ENCODE peak calls at places on chromosomes 6 and 20, in eight cellular contexts. One of them, this sample, is unnamed.
A peak's percentile ranks its signal among the peaks of the same experiment; 100 is the strongest.

GRCh38 chr6:109611502-109611901 is 79.5 kb downstream of the AK9 start:
- DNase-seq in choroid plexus epithelial cell: no peak
- DNase-seq in BJ: no peak
- DNase-seq in CD8-positive, alpha-beta T cell: no peak
- DNase-seq in GM06990: no peak
- DNase-seq in left lung: no peak
- DNase-seq in omental fat pad: no peak
- DNase-seq in type B pancreatic cell: no peak
- DNase-seq in this sample: no peak

GRCh38 chr6:168088161-168089106 is 9.4 kb upstream of the FRMD1 start:
- DNase-seq in GM06990: no peak
- DNase-seq in omental fat pad: no peak
- DNase-seq in type B pancreatic cell: no peak
- DNase-seq in left lung: no peak
- DNase-seq in choroid plexus epithelial cell: peak; percentile 80
- DNase-seq in CD8-positive, alpha-beta T cell: no peak
- DNase-seq in BJ: peak; percentile 10
- DNase-seq in this sample: no peak

GRCh38 chr6:158826819-158827501 is 7.8 kb upstream of the EZR start:
- DNase-seq in left lung: no peak
- DNase-seq in choroid plexus epithelial cell: no peak
- DNase-seq in BJ: no peak
- DNase-seq in GM06990: peak; percentile 71
- DNase-seq in CD8-positive, alpha-beta T cell: no peak
- DNase-seq in omental fat pad: no peak
- DNase-seq in type B pancreatic cell: no peak
- DNase-seq in this sample: no peak

GRCh38 chr6:107066697-107067659 is 39.0 kb downstream of the MTRES1 start:
- DNase-seq in choroid plexus epithelial cell: peak; percentile 13
- DNase-seq in BJ: no peak
- DNase-seq in GM06990: no peak
- DNase-seq in CD8-positive, alpha-beta T cell: no peak
- DNase-seq in left lung: no peak
- DNase-seq in type B pancreatic cell: no peak
- DNase-seq in omental fat pad: no peak
- DNase-seq in this sample: no peak

GRCh38 chr20:30488941-30489601 is 768.4 kb upstream of the DEFB115 start:
- DNase-seq in left lung: no peak
- DNase-seq in CD8-positive, alpha-beta T cell: no peak
- DNase-seq in BJ: no peak
- DNase-seq in GM06990: no peak
- DNase-seq in omental fat pad: no peak
- DNase-seq in type B pancreatic cell: no peak
- DNase-seq in choroid plexus epithelial cell: no peak
- DNase-seq in this sample: no peak

GRCh38 chr6:28980797-28981390 is 24.2 kb downstream of the ZNF311 start:
- DNase-seq in type B pancreatic cell: no peak
- DNase-seq in CD8-positive, alpha-beta T cell: peak; percentile 32
- DNase-seq in left lung: no peak
- DNase-seq in BJ: no peak
- DNase-seq in choroid plexus epithelial cell: peak; percentile 90
- DNase-seq in omental fat pad: no peak
- DNase-seq in GM06990: peak; percentile 56
- DNase-seq in this sample: no peak

GRCh38 chr6:131314838-131315237 is 179.6 kb downstream of the AKAP7 start:
- DNase-seq in type B pancreatic cell: no peak
- DNase-seq in GM06990: no peak
- DNase-seq in omental fat pad: no peak
- DNase-seq in BJ: no peak
- DNase-seq in left lung: no peak
- DNase-seq in CD8-positive, alpha-beta T cell: no peak
- DNase-seq in choroid plexus epithelial cell: no peak
- DNase-seq in this sample: no peak

GRCh38 chr6:36793913-36794703 is 45.1 kb downstream of the CPNE5 start:
- DNase-seq in choroid plexus epithelial cell: no peak
- DNase-seq in type B pancreatic cell: no peak
- DNase-seq in omental fat pad: no peak
- DNase-seq in BJ: no peak
- DNase-seq in CD8-positive, alpha-beta T cell: no peak
- DNase-seq in left lung: no peak
- DNase-seq in GM06990: no peak
- DNase-seq in this sample: no peak

GRCh38 chr6:32614366-32615081 is 22.7 kb upstream of the HLA-DQA1 start:
- DNase-seq in CD8-positive, alpha-beta T cell: no peak
- DNase-seq in BJ: no peak
- DNase-seq in omental fat pad: no peak
- DNase-seq in left lung: peak; percentile 40
- DNase-seq in type B pancreatic cell: no peak
- DNase-seq in GM06990: no peak
- DNase-seq in choroid plexus epithelial cell: no peak
- DNase-seq in this sample: no peak

GRCh38 chr6:110949679-110950285 is 8.7 kb upstream of the GTF3C6 start:
- DNase-seq in BJ: no peak
- DNase-seq in type B pancreatic cell: no peak
- DNase-seq in CD8-positive, alpha-beta T cell: no peak
- DNase-seq in GM06990: no peak
- DNase-seq in left lung: no peak
- DNase-seq in omental fat pad: no peak
- DNase-seq in choroid plexus epithelial cell: peak; percentile 69
- DNase-seq in this sample: no peak

GRCh38 chr6:69456086-69456485 is 340.7 kb downstream of the LMBRD1 start:
- DNase-seq in GM06990: no peak
- DNase-seq in choroid plexus epithelial cell: no peak
- DNase-seq in CD8-positive, alpha-beta T cell: no peak
- DNase-seq in omental fat pad: no peak
- DNase-seq in BJ: no peak
- DNase-seq in left lung: no peak
- DNase-seq in type B pancreatic cell: no peak
- DNase-seq in this sample: no peak

GRCh38 chr6:36570264-36570663 is 23.0 kb upstream of the STK38 start:
- DNase-seq in type B pancreatic cell: no peak
- DNase-seq in left lung: no peak
- DNase-seq in CD8-positive, alpha-beta T cell: no peak
- DNase-seq in choroid plexus epithelial cell: no peak
- DNase-seq in BJ: no peak
- DNase-seq in GM06990: no peak
- DNase-seq in omental fat pad: no peak
- DNase-seq in this sample: no peak

GRCh38 chr6:46184114-46184513 is 13.3 kb upstream of the ENPP5 start:
- DNase-seq in type B pancreatic cell: no peak
- DNase-seq in CD8-positive, alpha-beta T cell: no peak
- DNase-seq in left lung: no peak
- DNase-seq in choroid plexus epithelial cell: peak; percentile 89
- DNase-seq in BJ: peak; percentile 51
- DNase-seq in GM06990: no peak
- DNase-seq in omental fat pad: no peak
- DNase-seq in this sample: no peak

GRCh38 chr20:51800132-51800721 is 2.1 kb downstream of the SALL4 start:
- DNase-seq in type B pancreatic cell: peak; percentile 95
- DNase-seq in CD8-positive, alpha-beta T cell: peak; percentile 58
- DNase-seq in omental fat pad: peak; percentile 45
- DNase-seq in left lung: peak; percentile 58
- DNase-seq in GM06990: peak; percentile 66
- DNase-seq in choroid plexus epithelial cell: peak; percentile 39
- DNase-seq in BJ: no peak
- DNase-seq in this sample: no peak

GRCh38 chr6:3748208-3748701 is 3.3 kb downstream of the PXDC1 start:
- DNase-seq in left lung: no peak
- DNase-seq in BJ: peak; percentile 24
- DNase-seq in choroid plexus epithelial cell: peak; percentile 75
- DNase-seq in GM06990: no peak
- DNase-seq in type B pancreatic cell: no peak
- DNase-seq in CD8-positive, alpha-beta T cell: no peak
- DNase-seq in omental fat pad: peak; percentile 62
- DNase-seq in this sample: peak; percentile 68
- TF ChIP-seq CTCF in left lung: peak; percentile 43
- TF ChIP-seq CTCF in BJ: peak; percentile 82
- TF ChIP-seq CTCF in choroid plexus epithelial cell: peak; percentile 85
- TF ChIP-seq CTCF in GM06990: peak; percentile 65
- TF ChIP-seq CTCF in type B pancreatic cell: peak; percentile 76
- TF ChIP-seq CTCF in CD8-positive, alpha-beta T cell: peak; percentile 25
- TF ChIP-seq CTCF in omental fat pad: no peak
- TF ChIP-seq CTCF in this sample: peak; percentile 66

GRCh38 chr6:66421570-66421969 is 714.5 kb upstream of the EYS start:
- DNase-seq in type B pancreatic cell: no peak
- DNase-seq in CD8-positive, alpha-beta T cell: no peak
- DNase-seq in left lung: no peak
- DNase-seq in choroid plexus epithelial cell: peak; percentile 34
- DNase-seq in omental fat pad: no peak
- DNase-seq in GM06990: no peak
- DNase-seq in BJ: no peak
- DNase-seq in this sample: no peak
- TF ChIP-seq CTCF in type B pancreatic cell: peak; percentile 75
- TF ChIP-seq CTCF in CD8-positive, alpha-beta T cell: no peak
- TF ChIP-seq CTCF in left lung: no peak
- TF ChIP-seq CTCF in choroid plexus epithelial cell: peak; percentile 60
- TF ChIP-seq CTCF in omental fat pad: no peak
- TF ChIP-seq CTCF in GM06990: no peak
- TF ChIP-seq CTCF in BJ: no peak
- TF ChIP-seq CTCF in this sample: no peak

GRCh38 chr6:4282926-4283325 is 147.6 kb upstream of the ECI2 start:
- DNase-seq in choroid plexus epithelial cell: no peak
- DNase-seq in left lung: no peak
- DNase-seq in BJ: no peak
- DNase-seq in type B pancreatic cell: no peak
- DNase-seq in omental fat pad: no peak
- DNase-seq in GM06990: no peak
- DNase-seq in CD8-positive, alpha-beta T cell: no peak
- DNase-seq in this sample: no peak

GRCh38 chr6:4280721-4281120 is 145.3 kb upstream of the ECI2 start:
- DNase-seq in CD8-positive, alpha-beta T cell: no peak
- DNase-seq in BJ: peak; percentile 20
- DNase-seq in GM06990: no peak
- DNase-seq in omental fat pad: no peak
- DNase-seq in choroid plexus epithelial cell: peak; percentile 93
- DNase-seq in type B pancreatic cell: no peak
- DNase-seq in left lung: no peak
- DNase-seq in this sample: no peak

GRCh38 chr6:4280031-4280430 is 144.7 kb upstream of the ECI2 start:
- DNase-seq in type B pancreatic cell: no peak
- DNase-seq in omental fat pad: no peak
- DNase-seq in BJ: no peak
- DNase-seq in CD8-positive, alpha-beta T cell: no peak
- DNase-seq in choroid plexus epithelial cell: no peak
- DNase-seq in left lung: no peak
- DNase-seq in GM06990: no peak
- DNase-seq in this sample: no peak

DNA sequence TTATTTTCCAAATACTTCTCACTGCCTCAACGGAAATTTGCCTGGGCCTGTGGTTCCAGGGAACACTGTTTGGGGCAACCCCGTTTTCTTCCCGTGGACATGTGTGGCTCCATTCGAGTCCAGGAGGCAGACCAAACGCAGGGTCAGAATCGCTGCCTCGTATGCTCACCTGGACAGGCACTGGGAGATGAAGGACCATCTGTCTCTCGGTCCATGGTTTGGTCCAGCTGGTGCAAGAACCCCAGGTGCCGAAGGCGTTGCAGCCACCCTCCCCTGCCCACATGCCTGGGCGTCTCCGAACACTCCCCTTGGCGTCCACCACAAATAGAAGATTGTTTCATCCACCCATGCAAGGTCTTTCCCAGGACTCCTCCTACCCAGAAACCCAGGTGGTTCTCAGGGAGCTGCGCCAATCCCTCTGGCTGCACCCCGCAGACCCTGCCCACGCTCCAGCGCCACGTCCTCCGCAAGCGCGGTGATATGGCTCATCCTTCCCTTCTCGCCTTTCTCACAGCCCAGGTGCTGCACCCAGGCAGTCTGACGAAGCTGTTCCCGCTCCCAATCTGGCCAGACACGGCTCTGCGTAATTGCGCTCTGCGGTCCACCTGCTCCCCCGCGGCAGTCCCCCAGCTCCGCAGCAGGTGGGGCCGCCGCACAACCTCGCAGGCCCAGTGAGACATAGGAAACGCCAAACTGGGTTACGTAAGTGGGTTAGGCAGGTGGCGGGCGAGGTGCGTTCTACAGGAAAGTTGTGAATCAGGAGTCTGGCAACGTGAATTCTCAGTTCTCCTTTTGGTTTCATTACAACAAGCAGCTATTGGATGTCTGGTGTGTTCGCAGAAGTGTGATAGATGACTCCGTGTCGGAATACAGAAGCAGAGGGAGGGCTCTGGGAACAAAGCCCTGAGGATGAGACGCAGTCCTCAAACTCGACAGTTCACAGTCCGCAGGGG is 146.2 kb upstream of the ECI2 start:
- DNase-seq in omental fat pad: peak; percentile 46
- DNase-seq in type B pancreatic cell: no peak
- DNase-seq in CD8-positive, alpha-beta T cell: peak; percentile 4
- DNase-seq in left lung: peak; percentile 38
- DNase-seq in GM06990: peak; percentile 78
- DNase-seq in BJ: no peak
- DNase-seq in choroid plexus epithelial cell: peak; percentile 62
- DNase-seq in this sample: no peak
- TF ChIP-seq CTCF in omental fat pad: no peak
- TF ChIP-seq CTCF in type B pancreatic cell: peak; percentile 44
- TF ChIP-seq CTCF in CD8-positive, alpha-beta T cell: no peak
- TF ChIP-seq CTCF in left lung: no peak
- TF ChIP-seq CTCF in GM06990: peak; percentile 67
- TF ChIP-seq CTCF in BJ: peak; percentile 27
- TF ChIP-seq CTCF in choroid plexus epithelial cell: peak; percentile 37
- TF ChIP-seq CTCF in this sample: no peak

GRCh38 chr6:161303628-161304340 is 29.9 kb upstream of the AGPAT4 start:
- DNase-seq in left lung: no peak
- DNase-seq in omental fat pad: no peak
- DNase-seq in choroid plexus epithelial cell: peak; percentile 60
- DNase-seq in type B pancreatic cell: no peak
- DNase-seq in GM06990: no peak
- DNase-seq in BJ: no peak
- DNase-seq in CD8-positive, alpha-beta T cell: no peak
- DNase-seq in this sample: no peak

GRCh38 chr6:161305860-161306259 is 32.0 kb upstream of the AGPAT4 start:
- DNase-seq in CD8-positive, alpha-beta T cell: no peak
- DNase-seq in GM06990: no peak
- DNase-seq in left lung: no peak
- DNase-seq in omental fat pad: no peak
- DNase-seq in choroid plexus epithelial cell: no peak
- DNase-seq in type B pancreatic cell: no peak
- DNase-seq in BJ: no peak
- DNase-seq in this sample: no peak

GRCh38 chr6:161300823-161301222 is 27.0 kb upstream of the AGPAT4 start:
- DNase-seq in GM06990: no peak
- DNase-seq in left lung: no peak
- DNase-seq in omental fat pad: no peak
- DNase-seq in choroid plexus epithelial cell: peak; percentile 22
- DNase-seq in CD8-positive, alpha-beta T cell: no peak
- DNase-seq in type B pancreatic cell: no peak
- DNase-seq in BJ: no peak
- DNase-seq in this sample: no peak

GRCh38 chr6:161301338-161301737 is 27.5 kb upstream of the AGPAT4 start:
- DNase-seq in omental fat pad: no peak
- DNase-seq in left lung: peak; percentile 47
- DNase-seq in GM06990: no peak
- DNase-seq in CD8-positive, alpha-beta T cell: no peak
- DNase-seq in BJ: no peak
- DNase-seq in choroid plexus epithelial cell: peak; percentile 74
- DNase-seq in type B pancreatic cell: no peak
- DNase-seq in this sample: no peak

DNA sequence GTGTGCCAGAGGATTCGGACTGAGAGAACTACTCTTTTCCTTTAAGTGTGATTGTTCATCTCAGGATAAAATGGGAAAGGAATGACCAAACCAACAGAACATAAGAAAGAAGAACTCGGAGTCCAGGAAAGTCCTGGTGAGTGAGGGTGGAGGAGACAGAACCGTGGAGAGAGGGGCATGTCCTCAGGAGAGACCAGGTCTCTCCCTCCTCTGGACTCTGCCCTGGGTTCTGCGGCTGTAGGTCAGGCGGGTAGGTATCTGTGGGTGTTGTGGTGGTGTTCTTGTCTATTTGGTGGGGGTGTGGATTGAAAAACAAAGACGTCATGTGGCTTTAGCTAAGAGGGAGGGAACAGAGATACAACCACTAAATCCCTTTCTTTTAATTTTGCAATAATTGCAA is 29.1 kb upstream of the AGPAT4 start:
- DNase-seq in GM06990: no peak
- DNase-seq in choroid plexus epithelial cell: no peak
- DNase-seq in left lung: no peak
- DNase-seq in type B pancreatic cell: no peak
- DNase-seq in omental fat pad: no peak
- DNase-seq in CD8-positive, alpha-beta T cell: no peak
- DNase-seq in BJ: no peak
- DNase-seq in this sample: no peak
- TF ChIP-seq CTCF in GM06990: no peak
- TF ChIP-seq CTCF in choroid plexus epithelial cell: no peak
- TF ChIP-seq CTCF in left lung: no peak
- TF ChIP-seq CTCF in type B pancreatic cell: no peak
- TF ChIP-seq CTCF in omental fat pad: no peak
- TF ChIP-seq CTCF in CD8-positive, alpha-beta T cell: no peak
- TF ChIP-seq CTCF in BJ: no peak
- TF ChIP-seq CTCF in this sample: no peak